ENCODE peak calls at places on chromosomes 16 and 17, in five cellular contexts. K is retinal pigment epithelial cell, C is NCI-H1092 treated with DMSO at 0.1 percent for 48 hours, A is GM20000, L is left ventricle myocardium inferior. O is an unnamed sample.

GRCh38 chr17:76204277-76204676 is 36.0 kb downstream of the RNF157 start:
- DNase-seq in K (no peak), C (no peak), A (no peak), L (no peak), O (no peak)

GRCh38 chr17:68646626-68647526 is 45.7 kb upstream of the FAM20A start:
- DNase-seq in K (no peak), C (peak), A (no peak), L (no peak), O (no peak)

GRCh38 chr16:4625617-4626159 is 1.1 kb downstream of the MGRN1 start:
- DNase-seq in K (no peak), C (no peak), A (no peak), L (no peak), O (no peak)

GRCh38 chr17:51640108-51640622 is 379.8 kb downstream of the UTP18 start:
- DNase-seq in K (no peak), C (no peak), A (peak), L (no peak), O (peak)

GRCh38 chr16:69311533-69312388 is 611 bp downstream of the VPS4A start:
- DNase-seq in K (no peak), C (peak), A (peak), L (no peak), O (peak)

GRCh38 chr16:8493885-8494487 is 96.3 kb downstream of the TMEM114 start:
- DNase-seq in K (no peak), C (peak), A (no peak), L (no peak), O (no peak)

GRCh38 chr17:40069751-40070643 is 7.2 kb downstream of the THRA start:
- DNase-seq in K (no peak), C (peak), A (peak), L (no peak), O (peak)

GRCh38 chr16:89308391-89309333 is 91.2 kb downstream of the ZNF778 start:
- DNase-seq in K (no peak), C (no peak), A (no peak), L (peak), O (no peak)

GRCh38 chr17:65743313-65743665 is 181.8 kb upstream of the AXIN2 start:
- DNase-seq in K (no peak), C (no peak), A (no peak), L (no peak), O (no peak)

GRCh38 chr17:42773290-42774035 is at the start of gene VPS25:
- DNase-seq in K (peak), C (peak), A (peak), L (peak), O (peak)

GRCh38 chr17:39641883-39642282 is 4.9 kb downstream of the STARD3 start:
- DNase-seq in K (no peak), C (no peak), A (no peak), L (no peak), O (no peak)

GRCh38 chr17:79038545-79039135 is 14.7 kb downstream of the C1QTNF1 start:
- DNase-seq in K (no peak), C (no peak), A (peak), L (no peak), O (peak)